ENCODE peak calls at places on chromosomes 1 and 21, in seven cellular contexts. X is HepG2, D is GM12878, A is K562, P is SK-N-SH, I is HCT116, H is H1. S is an unnamed sample.

GRCh38 chr21:46195595-46196195 is 11.4 kb upstream of the SPATC1L start:
- DNase-seq in I (no peak), A (no peak), H (no peak), D (no peak), X (no peak), P (peak; percentile 28), S (no peak)

GRCh38 chr1:47709302-47710074 is 271.6 kb downstream of the FOXD2 start:
- DNase-seq in A (peak; percentile 48), X (no peak), D (no peak), I (no peak), P (peak; percentile 88), H (no peak), S (no peak)

GRCh38 chr21:41169701-41170100 is 1.7 kb downstream of the BACE2 start:
- DNase-seq in I (no peak), A (no peak), H (no peak), P (no peak), D (no peak), X (no peak), S (no peak)

GRCh38 chr1:33576821-33577599 is 104.6 kb downstream of the ZSCAN20 start:
- DNase-seq in A (no peak), P (peak; percentile 12), X (no peak), H (no peak), D (no peak), I (no peak), S (no peak)

GRCh38 chr1:156162430-156163037 is 9.1 kb downstream of the SEMA4A start:
- DNase-seq in D (no peak), A (no peak), H (no peak), I (no peak), P (peak; percentile 56), X (no peak), S (no peak)

GRCh38 chr1:19420606-19421005 is 64.7 kb downstream of the CAPZB start:
- DNase-seq in D (no peak), H (no peak), A (no peak), X (no peak), P (no peak), I (no peak), S (no peak)

GRCh38 chr1:230332429-230333088 is 93.6 kb downstream of the PGBD5 start:
- DNase-seq in I (no peak), X (no peak), P (no peak), A (peak; percentile 40), H (no peak), D (no peak), S (no peak)

GRCh38 chr1:156214024-156214748 is 1.4 kb downstream of the PMF1 start:
- DNase-seq in I (peak; percentile 74), X (peak; percentile 45), H (no peak), D (no peak), A (peak; percentile 46), P (no peak), S (no peak)

GRCh38 chr1:244633140-244633539 is 19.8 kb upstream of the DESI2 start:
- DNase-seq in D (no peak), I (no peak), H (no peak), P (peak; percentile 19), X (no peak), A (no peak), S (no peak)

GRCh38 chr1:118148034-118148433 is 37.0 kb downstream of the SPAG17 start:
- DNase-seq in H (no peak), I (no peak), A (no peak), X (no peak), P (no peak), D (no peak), S (no peak)
- TF ChIP-seq JUND in H (no peak), I (no peak), A (no peak), X (no peak), P (no peak), D (no peak), S (no peak)

GRCh38 chr21:33642896-33643657 is 776 bp downstream of the ITSN1 start:
- DNase-seq in P (peak; percentile 74), D (no peak), H (no peak), A (peak; percentile 50), I (no peak), X (no peak), S (peak; percentile 19)
- TF ChIP-seq JUND in P (no peak), D (no peak), H (no peak), A (no peak), I (no peak), X (no peak), S (no peak)

DNA sequence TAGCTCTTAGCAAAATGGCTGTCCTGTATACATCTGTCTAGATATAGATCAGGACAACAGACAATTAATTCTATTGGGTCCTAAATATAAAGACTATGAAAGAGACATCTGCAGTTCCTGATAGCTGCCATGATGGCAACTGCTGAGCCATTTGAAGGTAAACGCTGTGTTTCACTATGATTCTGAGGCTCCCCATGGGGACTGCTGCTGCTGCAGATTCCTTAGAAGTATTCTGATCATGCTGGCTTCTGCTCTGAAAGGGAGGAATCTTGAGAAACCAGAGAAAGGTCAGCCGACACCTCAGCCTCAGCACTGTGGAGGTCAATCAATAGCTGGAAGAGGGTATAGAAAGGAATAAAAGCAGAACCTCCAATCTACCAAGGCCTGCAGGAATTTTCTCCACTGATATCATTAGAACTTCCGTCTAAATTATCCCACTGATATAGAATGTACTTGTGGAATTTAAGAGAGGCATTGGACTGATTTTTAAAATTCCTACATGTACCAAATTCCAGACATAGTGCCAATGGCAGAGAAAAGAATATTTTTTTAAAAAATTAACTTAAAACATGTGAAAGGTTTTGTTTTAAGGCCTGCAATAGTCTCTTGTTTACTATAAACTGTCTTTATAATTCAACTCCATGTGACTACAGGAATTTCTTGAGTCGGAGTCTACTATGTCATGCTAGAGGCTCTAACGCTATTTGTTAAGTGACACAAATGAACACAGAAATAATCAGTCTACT is 53.2 kb downstream of the DDAH1 start:
- DNase-seq in H (no peak), I (no peak), D (no peak), X (no peak), A (no peak), P (no peak), S (no peak)
- TF ChIP-seq JUND in H (no peak), I (no peak), D (no peak), X (no peak), A (no peak), P (no peak), S (no peak)

DNA sequence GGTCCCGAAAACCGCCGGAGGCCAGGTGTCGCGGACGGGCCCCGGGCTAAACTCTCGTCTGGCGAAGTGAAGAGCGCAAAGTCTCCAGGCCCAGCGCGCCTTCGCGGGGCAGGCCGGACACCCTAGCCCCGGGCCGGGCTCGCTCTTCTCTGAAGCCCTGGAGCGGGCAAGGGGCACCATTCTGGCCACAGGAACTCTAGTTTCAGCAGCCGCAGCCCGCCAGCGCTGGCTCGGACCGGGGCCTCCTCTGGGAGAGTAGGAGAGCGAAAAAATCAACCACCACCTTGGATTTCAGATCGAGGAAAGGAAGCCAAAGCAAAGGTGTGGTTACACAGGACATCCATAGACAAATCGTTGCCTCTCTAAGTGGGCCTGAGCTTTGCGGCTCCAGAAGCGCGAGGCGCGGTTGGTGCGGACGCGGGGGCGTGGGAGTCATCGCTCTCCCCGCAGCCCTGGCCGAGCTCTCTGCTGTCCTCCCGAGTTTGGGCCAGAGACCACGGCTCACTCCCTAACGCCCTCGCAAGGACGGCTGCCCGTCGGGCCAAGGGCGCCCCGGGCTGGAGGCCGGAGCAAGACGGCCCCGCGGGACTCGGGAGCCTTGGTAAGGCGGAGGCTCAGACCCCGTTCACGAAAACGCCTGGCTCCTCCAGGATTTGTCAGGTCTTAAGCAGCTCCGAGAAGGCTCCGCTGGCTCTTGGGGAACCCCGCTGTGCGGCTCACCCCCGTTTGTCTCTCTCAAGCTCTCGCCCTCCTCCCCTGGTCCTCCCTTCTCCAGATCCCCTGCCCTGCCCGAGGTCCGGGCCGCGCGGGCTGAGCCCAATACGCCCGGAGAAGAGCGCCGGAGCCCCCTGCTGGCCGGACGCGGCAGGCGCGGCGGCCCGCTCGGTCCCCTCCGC is 132.9 kb upstream of the DPYD start:
- DNase-seq in P (peak; percentile 87), I (no peak), A (peak; percentile 52), X (peak; percentile 1), D (no peak), H (peak; percentile 80), S (peak; percentile 23)
- TF ChIP-seq JUND in P (no peak), I (no peak), A (no peak), X (no peak), D (no peak), H (no peak), S (no peak)

GRCh38 chr1:246383791-246384190 is 123.3 kb downstream of the SMYD3 start:
- DNase-seq in H (no peak), A (no peak), P (no peak), X (no peak), D (no peak), I (no peak), S (no peak)
- TF ChIP-seq JUND in H (no peak), A (no peak), P (no peak), X (no peak), D (no peak), I (no peak), S (no peak)

DNA sequence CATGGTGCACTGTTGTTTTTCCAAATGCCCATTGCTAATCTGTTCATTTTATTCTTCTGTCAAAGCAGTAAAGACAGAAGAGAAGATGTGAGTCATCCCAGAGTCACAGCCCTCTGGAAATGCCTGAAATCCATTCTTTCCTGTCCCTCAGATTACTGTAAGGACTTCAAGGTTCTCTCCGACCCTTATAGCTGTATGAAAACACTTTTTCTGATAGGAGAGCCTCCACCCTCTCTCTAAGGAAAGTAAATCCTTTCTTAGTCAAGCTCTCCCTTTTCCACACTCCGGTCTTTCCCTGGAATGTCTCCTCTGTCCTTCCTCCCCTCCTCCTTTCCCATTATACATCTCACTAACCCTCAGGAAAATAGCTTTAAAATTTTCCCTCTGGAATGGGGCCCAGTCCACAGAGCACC is 3.5 kb upstream of the PRDX6 start:
- DNase-seq in P (no peak), I (peak; percentile 29), D (no peak), H (no peak), X (no peak), A (no peak), S (no peak)
- TF ChIP-seq JUND in P (peak; percentile 82), I (no peak), D (no peak), H (no peak), X (no peak), A (peak; percentile 43), S (no peak)

GRCh38 chr1:71414229-71414628 is 333.4 kb upstream of the ZRANB2 start:
- DNase-seq in X (no peak), I (no peak), H (no peak), P (peak; percentile 13), A (no peak), D (no peak), S (no peak)
- TF ChIP-seq JUND in X (no peak), I (no peak), H (no peak), P (no peak), A (no peak), D (no peak), S (no peak)

S was measured in T47D.